ENCODE peak calls at places on chromosome X, in four cellular contexts. U, K, S and V are unnamed samples. For H3K36me3, the result is how much of the 10 kb centered on the place peaks cover.

GRCh38 chrX:109890910-109891502 is 111.9 kb upstream of the TMEM164 start:
- DNase-seq in U (peak), K (peak), S (no peak), V (no peak)

GRCh38 chrX:37350034-37350365 is 836 bp downstream of the PRRG1 start:
- DNase-seq in U (no peak), K (no peak), S (no peak), V (no peak)

GRCh38 chrX:24424948-24425347 is 40.1 kb upstream of the PDK3 start:
- DNase-seq in U (no peak), K (no peak), S (no peak), V (no peak)

GRCh38 chrX:87526281-87526680 is 8.7 kb downstream of the KLHL4 start:
- DNase-seq in U (no peak), K (no peak), S (no peak), V (no peak)

GRCh38 chrX:119688856-119689455 is 4.0 kb downstream of the SEPTIN6 start:
- DNase-seq in U (no peak), K (no peak), S (no peak), V (no peak)

GRCh38 chrX:129478516-129478915 is 44.8 kb downstream of the SMARCA1 start:
- DNase-seq in U (no peak), K (no peak), S (no peak), V (no peak)

GRCh38 chrX:17743913-17744312 is 6.6 kb downstream of the SCML1 start:
- DNase-seq in U (no peak), K (no peak), S (no peak), V (no peak)

GRCh38 chrX:47515941-47516649 is 33.1 kb upstream of the ZNF41 start:
- DNase-seq in U (no peak), K (no peak), S (no peak), V (no peak)

GRCh38 chrX:140712413-140713173 is 3.0 kb downstream of the LINC00632 start:
- DNase-seq in U (peak), K (peak), S (peak), V (no peak)

GRCh38 chrX:13101439-13102139 is 57.2 kb upstream of the FAM9C start:
- DNase-seq in U (no peak), K (peak), S (peak), V (peak)

DNA sequence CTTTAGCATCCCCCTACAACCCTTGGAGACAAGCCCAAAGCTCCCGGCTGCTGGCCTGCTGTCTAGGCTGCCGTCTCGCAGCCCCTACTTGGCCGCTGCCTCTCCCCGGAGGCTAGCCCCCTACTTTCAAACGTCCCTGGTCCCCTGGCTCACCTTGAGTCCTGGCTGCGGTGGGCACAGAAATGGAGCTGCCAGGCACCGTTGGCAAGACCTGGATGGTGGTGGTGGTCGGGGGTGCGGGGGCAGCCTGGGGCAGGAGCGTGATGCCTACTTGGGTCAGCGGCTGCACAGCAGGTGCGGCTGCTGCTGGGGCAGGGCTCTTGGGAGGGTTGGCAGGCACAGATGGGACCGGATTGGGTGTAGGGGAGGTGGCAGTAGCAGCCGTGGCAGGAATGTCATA is 12.0 kb downstream of the HCFC1 start:
- DNase-seq in U (no peak), K (no peak), S (no peak), V (no peak)
- H3K36me3 ChIP-seq in U (under half), K (under half), S (half or more), V (under half)

DNA sequence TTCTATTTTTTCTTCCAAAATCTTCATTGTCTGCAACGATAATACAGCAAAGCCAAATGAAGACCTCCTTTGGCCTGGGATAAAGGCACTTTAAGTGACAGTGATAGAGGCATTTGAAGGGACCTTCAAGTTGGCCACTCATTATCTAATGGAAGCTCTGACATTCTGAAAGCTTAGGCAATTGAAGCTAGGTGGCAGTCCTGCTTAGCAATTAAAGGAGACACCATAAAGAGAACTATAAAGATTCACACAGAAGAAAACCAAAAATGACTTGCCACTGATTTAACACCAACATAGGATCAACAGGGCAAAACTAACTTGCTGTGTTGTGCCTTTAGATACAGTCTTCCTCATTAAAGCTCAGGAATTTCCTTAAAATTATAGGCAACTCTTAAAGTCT is 103.3 kb upstream of the TSPAN7 start:
- DNase-seq in U (no peak), K (peak), S (no peak), V (no peak)
- TF ChIP-seq CTCF in U (peak), K (no peak), S (no peak), V (no peak)

GRCh38 chrX:150697641-150698040 is 4.4 kb downstream of the MTMR1 start:
- DNase-seq in U (no peak), K (no peak), S (no peak), V (no peak)

GRCh38 chrX:150696264-150696789 is 3.1 kb downstream of the MTMR1 start:
- DNase-seq in U (no peak), K (no peak), S (no peak), V (no peak)

GRCh38 chrX:150696836-150697235 is 3.6 kb downstream of the MTMR1 start:
- DNase-seq in U (no peak), K (no peak), S (no peak), V (no peak)

GRCh38 chrX:150704030-150704613 is 10.9 kb downstream of the MTMR1 start:
- DNase-seq in U (no peak), K (no peak), S (no peak), V (no peak)

DNA sequence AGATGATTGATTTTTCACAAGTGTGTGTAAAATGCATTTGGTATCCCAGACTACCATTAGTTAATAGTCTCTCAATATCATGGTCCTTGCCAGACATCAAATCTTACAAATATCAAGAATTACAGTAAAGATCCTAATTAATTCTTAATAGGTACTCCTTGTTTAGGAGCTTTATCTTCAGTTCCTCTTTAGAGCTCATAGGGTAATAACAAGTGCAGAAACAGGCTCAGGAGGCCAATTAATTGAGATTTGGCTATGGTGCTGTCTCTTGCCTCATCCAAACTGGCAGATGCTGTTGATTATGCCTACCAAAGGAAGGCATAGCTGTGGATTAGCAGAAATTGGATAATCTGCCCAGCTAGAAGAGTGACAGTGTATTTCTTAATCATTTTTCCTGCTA is 6.9 kb downstream of the MTMR1 start:
- DNase-seq in U (no peak), K (no peak), S (no peak), V (no peak)
- H3K36me3 ChIP-seq in U (under half), K (under half), S (under half), V (under half)

DNA sequence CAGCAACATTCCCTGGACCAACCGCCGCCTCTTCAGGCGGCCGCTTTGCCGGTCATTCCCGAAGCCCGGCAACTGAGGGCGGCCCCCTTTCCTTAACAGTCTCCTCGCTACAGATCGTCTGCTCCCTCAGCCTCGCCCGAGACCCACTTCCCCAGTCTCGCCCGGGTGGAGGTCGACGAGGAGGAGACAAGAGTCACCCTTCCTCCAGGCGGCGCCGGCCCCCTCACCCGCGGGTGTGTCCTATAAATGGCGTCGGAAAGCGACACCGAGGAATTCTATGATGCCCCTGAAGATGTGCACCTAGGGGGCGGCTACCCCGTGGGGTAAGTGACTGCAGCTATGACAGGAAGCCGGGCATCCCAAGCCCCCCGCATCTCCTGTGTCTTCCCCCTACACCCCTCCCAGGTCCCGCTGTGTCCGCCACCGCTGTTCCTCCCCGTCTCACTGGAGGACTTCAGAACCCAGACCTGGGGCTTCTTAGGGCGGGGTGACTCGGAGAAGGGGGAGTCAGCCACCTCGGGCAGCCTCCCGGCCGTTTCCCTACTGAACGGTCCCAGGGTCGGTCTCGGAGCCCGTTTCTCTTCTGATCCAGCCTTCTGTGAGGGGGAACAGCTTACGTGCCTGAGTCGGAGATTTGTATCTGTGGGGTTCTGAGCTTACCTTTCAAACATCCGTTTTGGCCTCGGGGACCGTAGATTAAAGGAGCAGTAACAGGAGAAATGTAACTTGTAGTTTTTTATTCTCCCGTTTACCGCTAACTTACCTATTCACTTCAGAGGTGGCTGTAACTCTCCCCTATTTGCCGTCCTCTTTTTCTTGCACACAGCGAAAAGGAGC is 570 bp downstream of the WDR44 start:
- DNase-seq in U (peak), K (peak), S (peak), V (peak)
- TF ChIP-seq CTCF in U (peak), K (no peak), S (no peak), V (no peak)

DNA sequence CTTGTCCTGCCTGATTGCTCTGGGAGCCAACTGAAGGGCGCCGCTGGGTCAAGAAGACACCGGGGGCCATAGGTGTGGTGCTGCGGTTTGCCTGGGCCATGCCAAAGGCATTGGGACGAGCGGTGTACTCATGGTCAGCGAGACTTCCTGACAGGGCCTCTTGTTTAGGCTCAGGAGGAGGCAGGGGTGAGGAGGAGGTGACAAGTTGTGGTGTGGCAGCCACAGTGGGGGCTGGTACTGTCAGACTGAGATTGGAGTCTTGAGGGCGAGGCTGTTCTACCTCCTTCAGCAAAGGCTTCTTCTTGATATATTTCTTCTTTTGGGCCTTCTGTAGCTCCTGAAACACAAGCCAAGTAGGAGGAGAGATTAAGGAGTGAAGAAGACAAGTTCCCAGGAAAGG is 104.1 kb downstream of the PHF8 start:
- DNase-seq in U (no peak), K (no peak), S (no peak), V (no peak)
- H3K36me3 ChIP-seq in U (under half), K (under half), S (half or more), V (under half)

GRCh38 chrX:137194164-137194563 is 160.4 kb upstream of the GPR101 start:
- DNase-seq in U (peak), K (peak), S (no peak), V (no peak)
- TF ChIP-seq CTCF in U (peak), K (peak), S (peak), V (peak)

GRCh38 chrX:155231163-155231562 is 14.9 kb downstream of the VBP1 start:
- DNase-seq in U (no peak), K (no peak), S (no peak), V (no peak)
- H3K36me3 ChIP-seq in U (half or more), K (under half), S (under half), V (under half)

DNA sequence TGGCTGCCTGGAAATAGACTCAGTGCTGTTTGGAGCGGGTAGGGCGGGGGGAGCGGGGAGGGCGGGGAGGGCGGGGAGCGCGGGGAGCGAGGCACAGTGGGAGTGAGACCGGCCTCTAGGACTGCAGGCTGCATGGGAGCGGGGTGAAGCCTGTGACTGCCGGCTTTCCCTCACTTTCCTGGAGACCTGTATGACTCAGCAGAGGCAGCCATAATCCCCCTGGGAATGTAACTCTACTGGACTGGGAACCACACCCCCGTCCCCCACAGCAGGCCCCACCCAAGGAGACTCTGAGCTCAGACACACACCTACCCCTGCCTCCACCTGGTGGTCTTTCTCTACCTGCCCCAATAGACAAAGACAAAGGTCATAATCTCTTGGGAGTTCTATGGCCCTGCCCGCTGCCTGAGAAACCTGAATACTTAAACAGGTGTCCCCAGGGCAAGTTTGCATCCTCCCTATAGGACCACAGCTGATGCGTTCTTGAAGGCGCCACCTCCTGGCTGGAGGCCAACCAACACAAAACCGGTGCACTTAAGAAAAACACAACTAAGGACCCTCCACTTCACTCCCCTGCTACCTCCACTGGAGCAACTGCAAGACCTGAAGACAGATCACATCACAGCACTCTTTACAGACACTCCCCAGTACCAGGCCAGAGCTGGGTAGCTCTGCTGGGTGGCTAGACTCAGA is 18.0 kb downstream of the HDAC8 start:
- DNase-seq in U (peak), K (peak), S (no peak), V (peak)
- TF ChIP-seq CTCF in U (peak), K (peak), S (no peak), V (peak)